ENCODE peak calls at places on chromosomes 16 and 17, in seven cellular contexts. One of them, this sample, is unnamed.

GRCh38 chr16:89443727-89444084 is 46.7 kb downstream of the ANKRD11 start:
- DNase-seq in HCT116: no peak
- DNase-seq in GM23338: no peak
- DNase-seq in GM23248: no peak
- DNase-seq in neural progenitor cell: no peak
- DNase-seq in hepatocyte: no peak
- DNase-seq in PC-3: no peak
- DNase-seq in this sample: no peak

GRCh38 chr17:81513669-81514484 is 1.3 kb upstream of the ACTG1 start:
- DNase-seq in HCT116: no peak
- DNase-seq in GM23338: peak
- DNase-seq in neural progenitor cell: peak
- DNase-seq in PC-3: peak
- DNase-seq in GM23248: peak
- DNase-seq in hepatocyte: peak
- DNase-seq in this sample: peak

GRCh38 chr16:3770530-3770929 is 53.2 kb upstream of the TRAP1 start:
- DNase-seq in PC-3: peak
- DNase-seq in neural progenitor cell: no peak
- DNase-seq in hepatocyte: no peak
- DNase-seq in GM23248: no peak
- DNase-seq in HCT116: no peak
- DNase-seq in GM23338: no peak
- DNase-seq in this sample: no peak

GRCh38 chr17:27549251-27549919 is 81.6 kb upstream of the LGALS9 start:
- DNase-seq in hepatocyte: no peak
- DNase-seq in PC-3: no peak
- DNase-seq in HCT116: no peak
- DNase-seq in GM23248: no peak
- DNase-seq in GM23338: no peak
- DNase-seq in neural progenitor cell: no peak
- DNase-seq in this sample: no peak

GRCh38 chr17:28725660-28726395 is at the start of gene TLCD1:
- DNase-seq in GM23338: peak
- DNase-seq in hepatocyte: peak
- DNase-seq in HCT116: no peak
- DNase-seq in GM23248: peak
- DNase-seq in PC-3: peak
- DNase-seq in neural progenitor cell: peak
- DNase-seq in this sample: peak

GRCh38 chr17:49969134-49969759 is at the start of gene DLX4:
- DNase-seq in hepatocyte: no peak
- DNase-seq in HCT116: no peak
- DNase-seq in neural progenitor cell: peak
- DNase-seq in GM23338: peak
- DNase-seq in PC-3: no peak
- DNase-seq in GM23248: peak
- DNase-seq in this sample: no peak

GRCh38 chr17:80671823-80672105 is 127.1 kb downstream of the RPTOR start:
- DNase-seq in GM23248: no peak
- DNase-seq in PC-3: no peak
- DNase-seq in HCT116: no peak
- DNase-seq in hepatocyte: no peak
- DNase-seq in neural progenitor cell: no peak
- DNase-seq in GM23338: no peak
- DNase-seq in this sample: no peak

GRCh38 chr17:72575542-72576233 is 454.9 kb downstream of the SOX9 start:
- DNase-seq in GM23248: peak
- DNase-seq in HCT116: no peak
- DNase-seq in GM23338: peak
- DNase-seq in PC-3: no peak
- DNase-seq in hepatocyte: no peak
- DNase-seq in neural progenitor cell: peak
- DNase-seq in this sample: no peak

DNA sequence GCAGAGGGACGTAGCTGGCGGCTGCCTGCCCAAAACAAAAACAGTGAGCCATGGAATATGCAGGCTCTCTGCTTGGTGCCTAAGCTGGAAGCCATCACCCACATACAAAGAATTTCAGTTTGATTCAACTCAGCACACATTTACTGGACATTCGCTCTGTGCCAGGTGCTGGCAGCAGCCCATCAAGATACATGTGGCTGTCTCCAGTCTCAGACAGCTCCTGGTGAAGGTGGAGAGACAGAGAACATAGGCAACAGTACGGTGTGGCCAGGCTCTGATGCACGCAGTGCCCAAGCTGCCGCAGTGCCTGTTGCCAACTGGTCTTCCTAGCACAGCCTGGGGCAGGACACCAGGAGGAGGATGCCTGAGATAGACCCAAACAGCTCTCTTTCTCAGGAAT is 88.5 kb downstream of the AIPL1 start:
- DNase-seq in neural progenitor cell: no peak
- DNase-seq in hepatocyte: no peak
- DNase-seq in GM23338: no peak
- DNase-seq in PC-3: no peak
- DNase-seq in HCT116: no peak
- DNase-seq in GM23248: no peak
- DNase-seq in this sample: no peak
- H3K4me3 ChIP-seq in neural progenitor cell: no peak
- H3K4me3 ChIP-seq in hepatocyte: no peak
- H3K4me3 ChIP-seq in GM23338: no peak
- H3K4me3 ChIP-seq in PC-3: no peak
- H3K4me3 ChIP-seq in HCT116: no peak
- H3K4me3 ChIP-seq in GM23248: no peak
- H3K4me3 ChIP-seq in this sample: no peak

GRCh38 chr17:1997587-1998425 is 27.3 kb downstream of the RTN4RL1 start:
- DNase-seq in PC-3: peak
- DNase-seq in GM23338: peak
- DNase-seq in GM23248: peak
- DNase-seq in neural progenitor cell: peak
- DNase-seq in HCT116: no peak
- DNase-seq in hepatocyte: peak
- DNase-seq in this sample: no peak
- H3K27ac ChIP-seq in PC-3: peak
- H3K27ac ChIP-seq in GM23338: no peak
- H3K27ac ChIP-seq in GM23248: no peak
- H3K27ac ChIP-seq in neural progenitor cell: no peak
- H3K27ac ChIP-seq in HCT116: no peak
- H3K27ac ChIP-seq in hepatocyte: peak
- H3K27ac ChIP-seq in this sample: no peak

DNA sequence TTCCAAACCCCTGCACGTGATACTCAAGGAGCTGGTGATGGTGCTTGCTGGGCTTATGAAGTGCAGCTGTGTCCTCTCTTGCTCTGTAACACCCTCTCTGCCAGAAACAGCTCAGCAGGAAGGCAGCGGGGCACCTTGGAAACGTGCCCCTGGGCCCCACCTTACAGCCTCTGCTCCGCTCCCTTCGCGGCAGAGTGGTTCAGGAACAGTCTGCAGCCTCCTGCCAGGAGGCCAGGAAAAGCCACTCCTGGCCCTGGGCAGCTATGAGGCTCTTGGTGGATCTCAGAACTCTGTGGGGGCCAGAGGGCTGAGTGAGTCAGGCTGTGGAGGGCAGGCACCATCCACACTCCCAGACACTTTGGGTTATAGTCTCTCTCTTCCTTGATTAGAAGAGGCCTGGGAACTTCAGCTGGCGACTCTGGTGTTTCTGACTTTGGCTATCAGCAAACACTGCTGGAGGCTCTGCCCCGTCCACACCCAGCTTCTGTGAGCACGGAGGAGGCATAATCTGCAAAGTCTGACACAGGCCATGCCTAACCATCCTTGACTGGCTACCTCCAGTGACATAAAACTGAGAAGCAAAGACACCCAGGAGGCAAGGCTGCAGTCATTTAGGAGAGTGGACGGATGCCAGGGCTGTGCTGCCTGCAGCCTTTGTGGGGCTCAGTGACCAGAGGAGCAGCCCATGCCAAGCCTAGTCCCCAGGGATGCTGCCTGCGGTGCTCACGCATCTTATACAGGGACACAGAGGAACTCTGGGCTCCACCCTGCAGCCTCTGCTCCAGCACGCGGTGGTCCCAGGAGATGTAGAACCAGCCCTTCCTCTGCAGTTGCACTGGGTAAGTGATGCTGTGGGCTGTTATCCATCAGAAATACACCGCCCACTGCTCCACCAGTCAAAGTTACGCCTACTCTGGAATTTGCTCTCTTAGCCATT is 65.3 kb downstream of the METRNL start:
- DNase-seq in neural progenitor cell: no peak
- DNase-seq in PC-3: no peak
- DNase-seq in HCT116: no peak
- DNase-seq in GM23338: no peak
- DNase-seq in hepatocyte: no peak
- DNase-seq in GM23248: peak
- DNase-seq in this sample: no peak
- TF ChIP-seq EZH2phosphoT487 in neural progenitor cell: no peak
- TF ChIP-seq EZH2phosphoT487 in PC-3: no peak
- TF ChIP-seq EZH2phosphoT487 in HCT116: no peak
- TF ChIP-seq EZH2phosphoT487 in GM23338: no peak
- TF ChIP-seq EZH2phosphoT487 in hepatocyte: no peak
- TF ChIP-seq EZH2phosphoT487 in GM23248: no peak
- TF ChIP-seq EZH2phosphoT487 in this sample: no peak

GRCh38 chr16:75116081-75116910 is at the start of gene LDHD:
- DNase-seq in hepatocyte: peak
- DNase-seq in GM23248: peak
- DNase-seq in PC-3: peak
- DNase-seq in neural progenitor cell: peak
- DNase-seq in HCT116: peak
- DNase-seq in GM23338: peak
- DNase-seq in this sample: no peak
- H3K4me3 ChIP-seq in hepatocyte: peak
- H3K4me3 ChIP-seq in GM23248: peak
- H3K4me3 ChIP-seq in PC-3: peak
- H3K4me3 ChIP-seq in neural progenitor cell: peak
- H3K4me3 ChIP-seq in HCT116: peak
- H3K4me3 ChIP-seq in GM23338: peak
- H3K4me3 ChIP-seq in this sample: no peak

GRCh38 chr17:40122466-40122943 is 734 bp downstream of the MSL1 start:
- DNase-seq in neural progenitor cell: peak
- DNase-seq in GM23248: peak
- DNase-seq in HCT116: no peak
- DNase-seq in hepatocyte: peak
- DNase-seq in PC-3: peak
- DNase-seq in GM23338: peak
- DNase-seq in this sample: peak

GRCh38 chr17:40121886-40122465 is at the start of gene MSL1:
- DNase-seq in neural progenitor cell: peak
- DNase-seq in PC-3: peak
- DNase-seq in GM23248: peak
- DNase-seq in GM23338: peak
- DNase-seq in hepatocyte: peak
- DNase-seq in HCT116: no peak
- DNase-seq in this sample: peak

GRCh38 chr17:40124279-40125141 is 2.7 kb downstream of the MSL1 start:
- DNase-seq in HCT116: no peak
- DNase-seq in GM23248: peak
- DNase-seq in neural progenitor cell: no peak
- DNase-seq in hepatocyte: no peak
- DNase-seq in PC-3: peak
- DNase-seq in GM23338: peak
- DNase-seq in this sample: no peak

GRCh38 chr17:40122944-40123810 is 1.4 kb downstream of the MSL1 start:
- DNase-seq in HCT116: no peak
- DNase-seq in GM23248: peak
- DNase-seq in neural progenitor cell: peak
- DNase-seq in hepatocyte: peak
- DNase-seq in PC-3: peak
- DNase-seq in GM23338: peak
- DNase-seq in this sample: peak

GRCh38 chr17:40123811-40124114 is 2.0 kb downstream of the MSL1 start:
- DNase-seq in neural progenitor cell: no peak
- DNase-seq in HCT116: no peak
- DNase-seq in GM23248: no peak
- DNase-seq in hepatocyte: no peak
- DNase-seq in PC-3: no peak
- DNase-seq in GM23338: no peak
- DNase-seq in this sample: no peak
- H3K27ac ChIP-seq in neural progenitor cell: no peak
- H3K27ac ChIP-seq in HCT116: peak
- H3K27ac ChIP-seq in GM23248: peak
- H3K27ac ChIP-seq in hepatocyte: peak
- H3K27ac ChIP-seq in PC-3: no peak
- H3K27ac ChIP-seq in GM23338: peak
- H3K27ac ChIP-seq in this sample: peak

GRCh38 chr17:61054430-61054829 is 345.2 kb upstream of the TBX2 start:
- DNase-seq in GM23248: peak
- DNase-seq in GM23338: no peak
- DNase-seq in hepatocyte: no peak
- DNase-seq in HCT116: no peak
- DNase-seq in neural progenitor cell: no peak
- DNase-seq in PC-3: no peak
- DNase-seq in this sample: no peak
- TF ChIP-seq EZH2phosphoT487 in GM23248: no peak
- TF ChIP-seq EZH2phosphoT487 in GM23338: no peak
- TF ChIP-seq EZH2phosphoT487 in hepatocyte: no peak
- TF ChIP-seq EZH2phosphoT487 in HCT116: no peak
- TF ChIP-seq EZH2phosphoT487 in neural progenitor cell: no peak
- TF ChIP-seq EZH2phosphoT487 in PC-3: no peak
- TF ChIP-seq EZH2phosphoT487 in this sample: no peak